ENCODE peak calls at places on chromosomes 16 and 17, in four cellular contexts. D is K562, T is A549, Q is endothelial cell of umbilical vein. F is an unnamed sample.

GRCh38 chr17:66849851-66850580 is 15.1 kb downstream of the CACNG5 start:
- DNase-seq in D (no peak), T (no peak), Q (no peak), F (no peak)

GRCh38 chr16:54346046-54346445 is 59.5 kb upstream of the IRX3 start:
- DNase-seq in D (no peak), T (no peak), Q (no peak), F (no peak)

GRCh38 chr17:44314869-44315661 is 6.7 kb downstream of the RUNDC3A start:
- DNase-seq in D (peak; percentile 53), T (peak; percentile 93), Q (no peak), F (no peak)

GRCh38 chr16:46427340-46428107 is 193.7 kb downstream of the SHCBP1 start:
- DNase-seq in D (no peak), T (no peak), Q (no peak), F (no peak)

GRCh38 chr16:54447606-54448440 is 161.2 kb upstream of the IRX3 start:
- DNase-seq in D (peak; percentile 85), T (peak; percentile 50), Q (no peak), F (peak; percentile 92)

GRCh38 chr17:77688369-77688768 is 270.1 kb upstream of the TNRC6C start:
- DNase-seq in D (no peak), T (no peak), Q (no peak), F (no peak)

GRCh38 chr17:66123163-66123562 is 68.8 kb downstream of the CEP112 start:
- DNase-seq in D (no peak), T (no peak), Q (no peak), F (no peak)

GRCh38 chr17:48611681-48612455 is 1.1 kb upstream of the HOXB7 start:
- DNase-seq in D (no peak), T (peak; percentile 70), Q (peak; percentile 39), F (no peak)

GRCh38 chr16:78985736-78986605 is 614.6 kb downstream of the MAF start:
- DNase-seq in D (no peak), T (no peak), Q (no peak), F (no peak)

GRCh38 chr16:88882358-88883030 is 16.0 kb upstream of the PABPN1L start:
- DNase-seq in D (peak; percentile 61), T (no peak), Q (no peak), F (peak; percentile 52)

GRCh38 chr17:77098884-77099545 is 41.8 kb upstream of the SEC14L1 start:
- DNase-seq in D (no peak), T (no peak), Q (no peak), F (peak; percentile 82)

GRCh38 chr16:90046971-90047713 is 27.9 kb upstream of the DBNDD1 start:
- DNase-seq in D (peak; percentile 87), T (no peak), Q (peak; percentile 38), F (no peak)

GRCh38 chr16:14449334-14449733 is 180.7 kb downstream of the PARN start:
- DNase-seq in D (no peak), T (no peak), Q (no peak), F (no peak)

GRCh38 chr16:69077251-69077650 is 28.2 kb upstream of the HAS3 start:
- DNase-seq in D (no peak), T (no peak), Q (no peak), F (no peak)

GRCh38 chr16:70018254-70018653 is 67.1 kb downstream of the CLEC18A start:
- DNase-seq in D (peak; percentile 56), T (peak; percentile 10), Q (peak; percentile 29), F (peak; percentile 35)

GRCh38 chr17:28982191-28982793 is 23.5 kb downstream of the SEZ6 start:
- DNase-seq in D (no peak), T (no peak), Q (peak; percentile 75), F (peak; percentile 91)

GRCh38 chr17:73371285-73371684 is 59.5 kb upstream of the CDC42EP4 start:
- DNase-seq in D (no peak), T (peak; percentile 44), Q (no peak), F (peak; percentile 66)

GRCh38 chr16:89711601-89712475 is 8.9 kb downstream of the VPS9D1 start:
- DNase-seq in D (peak; percentile 88), T (peak; percentile 94), Q (peak; percentile 66), F (peak; percentile 79)

GRCh38 chr17:81291662-81292061 is 3.4 kb downstream of the SLC38A10 start:
- DNase-seq in D (peak; percentile 81), T (peak; percentile 92), Q (peak; percentile 29), F (peak; percentile 76)

GRCh38 chr17:55845385-55845784 is 94.5 kb downstream of the PCTP start:
- DNase-seq in D (no peak), T (peak; percentile 26), Q (peak; percentile 26), F (no peak)

GRCh38 chr17:12107905-12108304 is 87.2 kb downstream of the MAP2K4 start:
- DNase-seq in D (no peak), T (no peak), Q (peak; percentile 74), F (no peak)

GRCh38 chr17:30240177-30240576 is 4.7 kb upstream of the SLC6A4 start:
- DNase-seq in D (no peak), T (no peak), Q (no peak), F (no peak)

DNA sequence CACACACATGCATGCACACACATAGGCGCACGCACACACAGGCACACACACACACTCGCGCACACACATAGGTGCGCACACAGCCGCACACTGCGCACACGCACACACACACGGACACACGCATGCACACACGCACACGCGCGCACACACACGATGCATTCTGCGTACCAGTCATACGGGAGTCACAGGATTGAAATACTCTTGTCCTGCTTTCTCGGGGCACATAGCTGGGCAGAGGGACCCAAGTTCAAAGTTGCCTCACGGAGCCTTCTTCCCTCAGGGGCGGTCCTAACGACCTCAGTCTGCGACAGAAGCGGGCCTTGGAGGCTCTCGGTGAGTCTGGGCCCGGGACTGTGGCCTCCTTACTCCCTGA is 56.0 kb downstream of the MRM1 start:
- DNase-seq in D (no peak), T (no peak), Q (no peak), F (no peak)
- H3K4me3 ChIP-seq in D (no peak overlapping the region), T (no peak overlapping the region), Q (no peak overlapping the region), F (no peak overlapping the region)

GRCh38 chr16:84746875-84747274 is 47.1 kb downstream of the USP10 start:
- DNase-seq in D (peak; percentile 39), T (no peak), Q (no peak), F (peak; percentile 47)
- TF ChIP-seq CTCF in D (peak; percentile 55), T (peak; percentile 29), Q (peak; percentile 8), F (peak; percentile 40)

GRCh38 chr17:1783271-1783670 is 21.4 kb downstream of the SERPINF1 start:
- DNase-seq in D (no peak), T (no peak), Q (no peak), F (no peak)

GRCh38 chr17:1776328-1776727 is 14.5 kb downstream of the SERPINF1 start:
- DNase-seq in D (no peak), T (no peak), Q (no peak), F (no peak)

GRCh38 chr17:1776857-1777256 is 15.0 kb downstream of the SERPINF1 start:
- DNase-seq in D (no peak), T (no peak), Q (no peak), F (no peak)

GRCh38 chr17:1782171-1782567 is 20.3 kb downstream of the SERPINF1 start:
- DNase-seq in D (no peak), T (no peak), Q (no peak), F (no peak)

GRCh38 chr17:1779571-1780074 is 17.8 kb downstream of the SERPINF1 start:
- DNase-seq in D (no peak), T (no peak), Q (peak; percentile 76), F (no peak)
- TF ChIP-seq MYC in D (no peak), T (no peak), Q (no peak), F (no peak)

GRCh38 chr17:40323731-40324650 is 15.0 kb downstream of the RARA start:
- DNase-seq in D (no peak), T (no peak), Q (peak; percentile 79), F (peak; percentile 50)
- H3K4me3 ChIP-seq in D (no peak overlapping the region), T (no peak overlapping the region), Q (no peak overlapping the region), F (peak overlapping the region; percentile 93)

DNA sequence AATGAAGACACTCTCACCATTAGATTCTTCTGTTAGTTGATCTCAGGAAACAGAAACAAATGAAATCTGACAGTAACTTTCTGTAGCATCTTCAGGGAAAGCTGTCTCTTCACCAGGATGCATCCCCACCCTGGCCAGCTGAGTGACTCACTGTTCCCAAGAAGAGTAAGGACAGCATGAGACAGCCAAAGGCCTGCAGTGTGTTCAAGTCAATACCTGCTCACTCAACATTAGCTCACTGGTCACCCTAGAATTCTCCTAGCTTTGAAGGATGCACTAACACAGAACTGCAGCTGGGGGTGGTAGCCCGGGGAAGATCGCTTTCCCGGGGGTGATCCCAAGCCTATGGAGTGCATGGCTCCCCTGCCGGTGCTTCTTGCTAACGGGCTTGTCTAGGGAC is 28.2 kb upstream of the CLEC18B start:
- DNase-seq in D (no peak), T (peak; percentile 35), Q (no peak), F (no peak)
- TF ChIP-seq CTCF in D (no peak), T (no peak), Q (no peak), F (no peak)

GRCh38 chr17:973053-973452 is 6.5 kb downstream of the NXN start:
- DNase-seq in D (no peak), T (no peak), Q (no peak), F (no peak)

GRCh38 chr17:977163-977562 is 2.4 kb downstream of the NXN start:
- DNase-seq in D (no peak), T (no peak), Q (peak; percentile 26), F (no peak)

GRCh38 chr17:978110-979093 is 1.2 kb downstream of the NXN start:
- DNase-seq in D (no peak), T (no peak), Q (peak; percentile 48), F (no peak)

GRCh38 chr17:976316-976715 is 3.3 kb downstream of the NXN start:
- DNase-seq in D (no peak), T (no peak), Q (no peak), F (no peak)

GRCh38 chr17:975321-975982 is 4.1 kb downstream of the NXN start:
- DNase-seq in D (no peak), T (no peak), Q (no peak), F (no peak)
- TF ChIP-seq MYC in D (no peak), T (no peak), Q (no peak), F (no peak)

DNA sequence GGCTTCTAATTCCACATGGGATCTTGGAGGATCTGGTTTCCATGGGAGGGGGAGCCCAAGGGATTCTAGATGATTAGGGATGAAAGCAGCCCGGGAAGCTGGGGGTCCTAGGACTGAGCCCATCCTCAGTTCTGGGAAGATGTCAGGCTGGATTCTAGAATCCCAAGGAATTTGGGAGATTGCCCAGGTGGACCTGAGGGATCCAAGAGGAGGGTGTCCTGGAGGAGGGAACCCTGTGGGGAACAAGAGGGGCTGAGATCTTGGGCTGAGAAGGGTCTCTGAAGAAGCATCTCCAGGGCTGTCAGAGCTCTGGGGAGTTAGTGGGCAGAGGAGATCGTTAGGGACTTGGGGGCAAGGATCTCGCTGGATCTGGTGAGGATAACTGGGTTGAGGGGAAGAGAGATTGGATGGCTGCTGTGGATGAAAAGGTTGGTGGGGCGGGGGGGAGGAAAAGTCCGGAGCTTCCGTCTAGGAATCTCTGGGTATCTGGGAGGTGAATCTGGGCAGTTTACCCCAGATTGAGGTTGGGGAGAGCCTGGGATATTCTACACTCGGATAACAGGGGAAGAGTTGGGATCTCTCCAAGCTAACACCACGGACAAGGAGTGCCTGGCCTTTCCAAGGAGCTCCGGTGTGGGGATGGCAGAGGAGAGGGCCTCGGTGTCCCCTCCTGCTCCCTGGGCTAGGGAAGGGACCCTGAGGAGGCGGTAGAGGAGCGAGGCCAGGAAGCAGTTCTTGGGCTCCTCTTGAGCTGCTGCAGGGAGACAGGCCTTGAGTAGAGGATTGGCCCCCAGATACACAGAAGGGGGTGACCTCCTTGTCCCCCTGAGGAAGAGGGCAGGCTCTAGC is 1.6 kb downstream of the FBXL19 start:
- DNase-seq in D (no peak), T (no peak), Q (no peak), F (no peak)
- H3K4me3 ChIP-seq in D (peak overlapping the region; percentile 85), T (peak overlapping the region; percentile 87), Q (peak overlapping the region; percentile 39), F (peak overlapping the region; percentile 61)